ENCODE peak calls at places on chromosomes 3 and 15, in six cellular contexts. B, W, H, T, M and P are unnamed samples. For H3K9me3, the result is how much of the 10 kb centered on the place peaks cover.

GRCh38 chr15:46723308-46723707 is 994.0 kb upstream of the SEMA6D start:
- DNase-seq in B (no peak), W (no peak), H (no peak), T (no peak), M (no peak), P (no peak)

GRCh38 chr3:105791919-105792786 is 76.7 kb downstream of the CBLB start:
- DNase-seq in B (no peak), W (no peak), H (no peak), T (no peak), M (peak), P (no peak)

GRCh38 chr15:66679657-66680108 is 22.4 kb upstream of the SMAD6 start:
- DNase-seq in B (no peak), W (no peak), H (no peak), T (peak), M (no peak), P (no peak)

GRCh38 chr15:41774062-41774872 is at the start of gene MAPKBP1:
- DNase-seq in B (peak), W (peak), H (peak), T (peak), M (peak), P (peak)

GRCh38 chr3:2802429-2802828 is 307.7 kb downstream of the IL5RA start:
- DNase-seq in B (no peak), W (no peak), H (no peak), T (no peak), M (no peak), P (no peak)

GRCh38 chr15:69861331-69862171 is 236.2 kb downstream of the TLE3 start:
- DNase-seq in B (no peak), W (no peak), H (no peak), T (no peak), M (no peak), P (no peak)

GRCh38 chr3:116444819-116445290 is 432 bp downstream of the LSAMP start:
- DNase-seq in B (no peak), W (no peak), H (no peak), T (no peak), M (no peak), P (no peak)

GRCh38 chr15:92159906-92160841 is 233.5 kb upstream of the ST8SIA2 start:
- DNase-seq in B (no peak), W (no peak), H (no peak), T (no peak), M (no peak), P (no peak)

GRCh38 chr15:45670511-45670910 is 35.7 kb downstream of the SQOR start:
- DNase-seq in B (no peak), W (no peak), H (no peak), T (no peak), M (no peak), P (no peak)

GRCh38 chr3:196323723-196324122 is 5.7 kb upstream of the DYNLT2B start:
- DNase-seq in B (no peak), W (peak), H (no peak), T (no peak), M (no peak), P (no peak)

GRCh38 chr3:100169186-100169585 is 54.9 kb upstream of the FILIP1L start:
- DNase-seq in B (no peak), W (no peak), H (no peak), T (no peak), M (no peak), P (no peak)

GRCh38 chr3:78497025-78497424 is 1270.8 kb downstream of the ROBO1 start:
- DNase-seq in B (no peak), W (no peak), H (no peak), T (no peak), M (no peak), P (no peak)

GRCh38 chr15:40768492-40769309 is 1.1 kb upstream of the C15orf62 start:
- DNase-seq in B (no peak), W (no peak), H (no peak), T (no peak), M (no peak), P (no peak)

GRCh38 chr3:11764931-11765363 is 81.7 kb downstream of the TAMM41 start:
- DNase-seq in B (no peak), W (no peak), H (no peak), T (no peak), M (no peak), P (no peak)

GRCh38 chr3:31285808-31286486 is 246.8 kb upstream of the STT3B start:
- DNase-seq in B (no peak), W (no peak), H (no peak), T (no peak), M (no peak), P (no peak)

GRCh38 chr3:142958707-142959106 is 4.8 kb downstream of the PAQR9 start:
- DNase-seq in B (no peak), W (no peak), H (no peak), T (no peak), M (no peak), P (no peak)

GRCh38 chr3:71185733-71186455 is 397.6 kb downstream of the FOXP1 start:
- DNase-seq in B (peak), W (no peak), H (no peak), T (no peak), M (no peak), P (no peak)

GRCh38 chr3:59938857-59939256 is 889.0 kb upstream of the CFAP20DC start:
- DNase-seq in B (no peak), W (no peak), H (no peak), T (no peak), M (no peak), P (no peak)

GRCh38 chr15:39974656-39975230 is 40.8 kb downstream of the EIF2AK4 start:
- DNase-seq in B (no peak), W (no peak), H (no peak), T (no peak), M (no peak), P (no peak)

GRCh38 chr15:58918239-58918638 is 15.2 kb downstream of the SLTM start:
- DNase-seq in B (no peak), W (no peak), H (no peak), T (no peak), M (no peak), P (no peak)

GRCh38 chr15:51936119-51936478 is 35.5 kb downstream of the LEO1 start:
- DNase-seq in B (no peak), W (no peak), H (no peak), T (peak), M (no peak), P (no peak)

GRCh38 chr3:104273046-104273649 is 1093.6 kb upstream of the ALCAM start:
- DNase-seq in B (no peak), W (no peak), H (no peak), T (peak), M (no peak), P (no peak)

GRCh38 chr3:14170569-14171159 is 7.7 kb downstream of the XPC start:
- DNase-seq in B (no peak), W (no peak), H (no peak), T (no peak), M (no peak), P (no peak)

GRCh38 chr3:149395107-149396089 is 17.9 kb upstream of the TM4SF1 start:
- DNase-seq in B (no peak), W (no peak), H (no peak), T (no peak), M (no peak), P (no peak)

GRCh38 chr3:48797626-48798025 is 50.0 kb downstream of the PRKAR2A start:
- DNase-seq in B (no peak), W (no peak), H (no peak), T (no peak), M (no peak), P (no peak)

GRCh38 chr3:4888913-4889846 is 90.1 kb upstream of the BHLHE40 start:
- DNase-seq in B (no peak), W (no peak), H (no peak), T (no peak), M (no peak), P (no peak)

GRCh38 chr3:48420561-48420960 is 9.3 kb downstream of the PLXNB1 start:
- DNase-seq in B (no peak), W (no peak), H (no peak), T (no peak), M (no peak), P (no peak)

GRCh38 chr15:83413054-83413719 is 34.0 kb upstream of the SH3GL3 start:
- DNase-seq in B (no peak), W (no peak), H (no peak), T (no peak), M (no peak), P (no peak)

DNA sequence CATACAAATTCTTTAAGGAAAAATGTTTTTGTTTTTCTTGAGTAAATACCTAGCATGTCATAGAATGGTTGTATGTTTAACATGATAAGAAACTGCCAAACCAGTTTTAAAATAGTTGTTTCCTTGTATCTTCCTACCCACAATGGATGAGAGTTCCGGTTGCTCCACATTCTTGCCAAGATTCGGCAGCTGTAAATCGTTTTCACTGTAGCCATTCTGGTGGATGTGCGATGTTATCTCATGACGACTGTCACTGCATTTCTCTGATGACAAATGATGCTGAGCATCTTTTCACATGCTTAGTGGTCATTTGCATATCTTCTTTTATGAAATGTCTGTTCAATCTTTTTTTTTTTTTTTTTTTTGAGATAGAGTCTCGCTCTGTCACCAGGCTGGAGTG is 36.6 kb upstream of the SH3GL3 start:
- DNase-seq in B (no peak), W (no peak), H (no peak), T (no peak), M (no peak), P (no peak)
- H3K9me3 ChIP-seq in B (under half), W (under half), H (under half), T (under half), M (under half), P (under half)

DNA sequence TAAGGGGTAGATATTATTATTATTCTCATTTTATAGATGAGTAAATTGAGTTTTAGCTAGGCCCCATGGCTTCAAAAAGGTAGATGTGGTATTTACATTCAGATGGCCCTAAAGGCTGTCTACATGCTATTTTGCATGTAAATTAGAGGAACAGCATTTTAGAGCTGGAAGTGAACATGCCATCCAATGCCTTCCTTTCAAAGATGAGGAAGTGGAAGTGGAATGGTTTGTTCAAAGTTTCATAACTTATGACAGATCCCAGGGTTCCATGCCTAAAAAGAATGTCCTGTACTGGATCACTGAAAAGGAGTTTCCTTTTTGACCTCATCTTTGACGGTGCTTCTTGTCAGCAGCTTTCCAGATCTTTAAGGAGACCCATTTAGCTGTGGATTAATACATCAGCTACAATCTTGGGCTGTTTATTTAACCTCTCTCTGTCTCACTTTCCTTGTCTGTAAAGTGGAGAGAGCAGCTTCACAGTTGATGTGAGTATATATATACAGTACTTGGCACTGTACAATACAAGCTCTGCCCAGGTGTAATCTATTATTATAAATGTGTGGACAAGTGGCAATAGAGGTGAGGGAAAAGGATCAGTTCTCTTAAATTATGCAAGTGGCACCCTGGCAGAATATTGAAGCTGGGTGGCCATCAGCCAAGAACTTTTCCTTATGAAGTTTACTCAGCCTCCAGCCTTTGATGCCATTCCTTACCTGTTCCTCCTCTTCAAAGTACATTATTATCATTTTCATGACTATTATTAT is 68.7 kb upstream of the GOLGA8B start:
- DNase-seq in B (no peak), W (no peak), H (no peak), T (no peak), M (no peak), P (no peak)
- H3K9me3 ChIP-seq in B (under half), W (under half), H (under half), T (under half), M (under half), P (under half)

GRCh38 chr3:85148056-85148455 is 189.3 kb downstream of the CADM2 start:
- DNase-seq in B (no peak), W (no peak), H (no peak), T (no peak), M (no peak), P (no peak)
- H3K9me3 ChIP-seq in B (under half), W (under half), H (under half), T (under half), M (under half), P (under half)

GRCh38 chr15:25066708-25067107 is 111.9 kb downstream of the SNRPN start:
- DNase-seq in B (no peak), W (no peak), H (no peak), T (no peak), M (no peak), P (no peak)
- H3K9me3 ChIP-seq in B (half or more), W (half or more), H (half or more), T (half or more), M (under half), P (half or more)

DNA sequence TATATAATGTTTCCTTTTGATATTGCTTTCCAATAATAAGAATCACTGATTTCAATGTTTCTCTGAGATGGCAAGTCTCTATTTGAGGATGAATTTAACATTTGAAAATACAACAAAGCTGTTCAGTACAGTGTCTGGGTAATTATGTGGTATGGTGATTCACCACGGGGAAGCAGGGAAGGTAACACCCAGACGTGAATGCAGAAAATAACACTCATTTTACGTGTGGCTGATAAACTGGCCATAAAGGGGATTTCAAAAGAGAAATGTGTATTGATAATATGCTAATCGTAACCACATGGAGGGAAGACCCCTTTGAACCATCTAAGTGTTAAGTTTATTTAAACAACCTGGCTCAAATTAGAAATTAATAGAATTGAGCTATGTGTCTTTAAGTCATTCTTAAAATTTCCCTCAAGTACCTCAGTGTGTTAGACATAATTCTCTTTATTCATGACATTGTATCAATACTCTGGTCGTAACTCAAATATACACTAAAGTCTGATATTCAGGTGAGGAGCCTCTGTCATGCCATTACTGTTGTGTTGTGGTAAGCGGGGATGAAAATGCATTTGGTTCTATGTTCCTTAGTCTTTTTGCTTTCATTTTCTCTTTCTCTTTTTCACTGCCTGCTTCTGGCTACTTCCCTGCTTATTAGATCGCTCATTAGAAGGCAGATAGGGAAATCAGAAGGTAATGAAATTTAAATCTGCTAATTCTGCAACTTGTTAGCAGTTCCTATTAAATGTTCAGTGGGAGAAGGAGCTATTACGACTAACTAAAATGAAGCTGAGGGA is 344.8 kb downstream of the GRM7 start:
- DNase-seq in B (no peak), W (no peak), H (no peak), T (no peak), M (no peak), P (no peak)
- H3K9me3 ChIP-seq in B (under half), W (under half), H (under half), T (under half), M (under half), P (under half)

GRCh38 chr3:299590-300301 is 103.2 kb downstream of the CHL1 start:
- DNase-seq in B (no peak), W (no peak), H (no peak), T (no peak), M (no peak), P (no peak)

GRCh38 chr3:292038-292437 is 95.5 kb downstream of the CHL1 start:
- DNase-seq in B (no peak), W (no peak), H (no peak), T (no peak), M (no peak), P (no peak)

GRCh38 chr3:294581-294980 is 98.0 kb downstream of the CHL1 start:
- DNase-seq in B (no peak), W (no peak), H (no peak), T (no peak), M (no peak), P (no peak)

GRCh38 chr3:294096-294495 is 97.5 kb downstream of the CHL1 start:
- DNase-seq in B (no peak), W (no peak), H (peak), T (no peak), M (no peak), P (no peak)

DNA sequence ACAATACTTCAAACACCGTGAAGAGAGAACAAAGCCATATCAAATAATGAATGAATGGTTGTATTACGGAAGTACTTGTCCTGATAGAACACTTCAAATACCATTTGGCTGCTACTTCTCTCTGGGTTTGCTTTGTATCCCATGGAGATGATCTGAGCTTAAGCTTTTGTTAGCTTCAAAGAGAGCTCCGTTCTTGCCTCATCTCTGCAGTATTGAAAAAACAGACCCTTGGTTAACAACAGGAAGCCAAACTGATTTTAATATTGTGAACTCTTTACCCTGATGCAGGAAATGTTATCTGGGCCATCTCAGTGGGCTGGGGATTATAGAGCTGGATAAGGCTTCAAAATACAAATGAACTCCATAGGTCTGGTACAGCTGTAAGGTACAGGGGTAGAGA is 101.0 kb downstream of the CHL1 start:
- DNase-seq in B (no peak), W (no peak), H (no peak), T (no peak), M (no peak), P (no peak)
- H3K9me3 ChIP-seq in B (under half), W (under half), H (under half), T (under half), M (under half), P (under half)

DNA sequence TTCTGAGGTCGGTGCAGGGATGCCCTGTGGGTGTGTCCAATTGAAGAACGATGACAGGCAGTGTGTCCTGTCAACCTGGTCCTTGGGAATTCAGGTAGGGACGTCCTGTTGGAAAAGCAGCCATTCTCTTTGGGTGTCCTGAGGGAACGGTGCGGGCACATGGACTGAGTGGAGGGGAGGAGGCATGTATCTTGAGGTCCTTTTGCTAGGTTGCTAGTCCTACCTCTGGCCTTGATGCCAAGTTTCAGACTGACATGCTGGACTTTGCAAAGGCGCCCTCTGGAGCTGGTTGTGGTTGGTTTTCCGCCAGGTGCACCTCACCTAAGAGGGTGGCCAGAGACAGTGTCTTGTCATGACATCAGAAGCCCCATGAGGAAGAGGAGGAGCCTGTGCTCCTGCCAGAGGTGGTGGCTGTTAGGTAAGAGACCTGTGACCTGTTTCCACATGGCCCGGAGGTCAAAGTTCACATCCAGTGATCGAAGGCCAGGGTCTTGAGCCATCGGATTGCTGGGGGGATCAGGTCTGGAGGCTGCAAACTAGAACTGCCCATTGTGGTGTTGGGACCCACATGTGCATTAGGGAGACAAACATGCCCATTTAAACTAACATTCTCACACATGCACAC is 106.3 kb downstream of the SNRPN start:
- DNase-seq in B (peak), W (no peak), H (no peak), T (no peak), M (no peak), P (no peak)
- H3K9me3 ChIP-seq in B (half or more), W (half or more), H (half or more), T (half or more), M (under half), P (half or more)

GRCh38 chr15:25798207-25798931 is 64.8 kb downstream of the ATP10A start:
- DNase-seq in B (no peak), W (no peak), H (peak), T (no peak), M (no peak), P (no peak)
- H3K9me3 ChIP-seq in B (under half), W (under half), H (under half), T (under half), M (under half), P (under half)

GRCh38 chr3:128447561-128448013 is 19.1 kb downstream of the DNAJB8 start:
- DNase-seq in B (no peak), W (no peak), H (no peak), T (no peak), M (no peak), P (no peak)
- H3K9me3 ChIP-seq in B (under half), W (under half), H (under half), T (under half), M (under half), P (under half)

GRCh38 chr15:22259881-22260421 is 179.6 kb downstream of the OR4M2 start:
- DNase-seq in B (no peak), W (no peak), H (no peak), T (no peak), M (no peak), P (no peak)
- H3K9me3 ChIP-seq in B (under half), W (under half), H (under half), T (under half), M (under half), P (under half)